ENCODE peak calls at places on chromosomes 12 and 14, in nine cellular contexts. One of them, this sample, is unnamed.

GRCh38 chr14:29857545-29857944 is 70.1 kb downstream of the PRKD1 start:
- DNase-seq in esophagus muscularis mucosa: no peak
- DNase-seq in right lobe of liver: no peak
- DNase-seq in adrenal gland: no peak
- DNase-seq in upper lobe of left lung: no peak
- DNase-seq in erythroblast: no peak
- DNase-seq in K562: no peak
- DNase-seq in prostate gland: no peak
- DNase-seq in uterus: no peak
- DNase-seq in this sample: no peak

GRCh38 chr12:14959126-14959440 is 2.3 kb downstream of the ARHGDIB start:
- DNase-seq in esophagus muscularis mucosa: no peak
- DNase-seq in right lobe of liver: no peak
- DNase-seq in adrenal gland: no peak
- DNase-seq in upper lobe of left lung: no peak
- DNase-seq in erythroblast: peak
- DNase-seq in K562: no peak
- DNase-seq in prostate gland: no peak
- DNase-seq in uterus: no peak
- DNase-seq in this sample: no peak

GRCh38 chr12:24719293-24719721 is 229.6 kb downstream of the BCAT1 start:
- DNase-seq in esophagus muscularis mucosa: no peak
- DNase-seq in right lobe of liver: no peak
- DNase-seq in adrenal gland: no peak
- DNase-seq in upper lobe of left lung: no peak
- DNase-seq in erythroblast: no peak
- DNase-seq in K562: no peak
- DNase-seq in prostate gland: no peak
- DNase-seq in uterus: no peak
- DNase-seq in this sample: no peak

GRCh38 chr12:93563807-93564538 is 8.5 kb upstream of the SOCS2 start:
- DNase-seq in esophagus muscularis mucosa: no peak
- DNase-seq in right lobe of liver: peak
- DNase-seq in adrenal gland: peak
- DNase-seq in upper lobe of left lung: peak
- DNase-seq in erythroblast: peak
- DNase-seq in K562: peak
- DNase-seq in prostate gland: no peak
- DNase-seq in uterus: no peak
- DNase-seq in this sample: no peak

GRCh38 chr12:98492580-98493140 is 22.7 kb upstream of the TMPO start:
- DNase-seq in esophagus muscularis mucosa: no peak
- DNase-seq in right lobe of liver: peak
- DNase-seq in adrenal gland: peak
- DNase-seq in upper lobe of left lung: no peak
- DNase-seq in erythroblast: no peak
- DNase-seq in K562: no peak
- DNase-seq in prostate gland: no peak
- DNase-seq in uterus: peak
- DNase-seq in this sample: no peak

GRCh38 chr12:47900480-47901129 is 4.2 kb downstream of the VDR start:
- DNase-seq in esophagus muscularis mucosa: no peak
- DNase-seq in right lobe of liver: no peak
- DNase-seq in adrenal gland: peak
- DNase-seq in upper lobe of left lung: peak
- DNase-seq in erythroblast: no peak
- DNase-seq in K562: no peak
- DNase-seq in prostate gland: peak
- DNase-seq in uterus: no peak
- DNase-seq in this sample: peak

GRCh38 chr12:55642275-55643068 is 5.8 kb downstream of the OR10P1 start:
- DNase-seq in esophagus muscularis mucosa: no peak
- DNase-seq in right lobe of liver: no peak
- DNase-seq in adrenal gland: no peak
- DNase-seq in upper lobe of left lung: peak
- DNase-seq in erythroblast: no peak
- DNase-seq in K562: no peak
- DNase-seq in prostate gland: no peak
- DNase-seq in uterus: no peak
- DNase-seq in this sample: no peak

GRCh38 chr14:55414551-55414950 is 2.9 kb upstream of the ATG14 start:
- DNase-seq in esophagus muscularis mucosa: no peak
- DNase-seq in right lobe of liver: no peak
- DNase-seq in adrenal gland: no peak
- DNase-seq in upper lobe of left lung: no peak
- DNase-seq in erythroblast: no peak
- DNase-seq in K562: no peak
- DNase-seq in prostate gland: no peak
- DNase-seq in uterus: no peak
- DNase-seq in this sample: no peak

GRCh38 chr14:79605863-79606262 is 605.4 kb downstream of the DIO2 start:
- DNase-seq in esophagus muscularis mucosa: no peak
- DNase-seq in right lobe of liver: no peak
- DNase-seq in adrenal gland: no peak
- DNase-seq in upper lobe of left lung: no peak
- DNase-seq in erythroblast: no peak
- DNase-seq in K562: no peak
- DNase-seq in prostate gland: no peak
- DNase-seq in uterus: no peak
- DNase-seq in this sample: no peak

DNA sequence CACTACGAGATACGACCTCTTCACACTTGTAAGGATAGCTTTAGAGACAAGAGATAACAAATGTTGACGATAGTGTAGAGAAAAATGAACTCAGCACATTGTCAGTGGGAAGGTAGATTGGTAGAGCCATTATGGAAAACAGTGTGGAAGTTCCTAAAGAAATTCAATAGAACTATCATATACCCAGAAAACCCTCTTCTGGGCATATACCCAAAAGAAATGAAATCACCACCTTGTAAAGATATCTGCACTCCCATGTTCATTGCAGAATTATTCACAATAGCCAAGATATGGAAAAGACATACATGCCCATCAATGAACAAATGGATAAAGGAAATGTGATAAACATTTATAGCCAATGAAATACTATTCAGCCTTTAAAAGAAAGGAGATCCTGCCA is 499.8 kb upstream of the TBX3 start:
- DNase-seq in esophagus muscularis mucosa: no peak
- DNase-seq in right lobe of liver: no peak
- DNase-seq in adrenal gland: no peak
- DNase-seq in upper lobe of left lung: no peak
- DNase-seq in erythroblast: no peak
- DNase-seq in K562: no peak
- DNase-seq in prostate gland: no peak
- DNase-seq in uterus: no peak
- DNase-seq in this sample: no peak
- TF ChIP-seq POLR2A in esophagus muscularis mucosa: no peak
- TF ChIP-seq POLR2A in right lobe of liver: no peak
- TF ChIP-seq POLR2A in adrenal gland: no peak
- TF ChIP-seq POLR2A in upper lobe of left lung: no peak
- TF ChIP-seq POLR2A in erythroblast: no peak
- TF ChIP-seq POLR2A in K562: no peak
- TF ChIP-seq POLR2A in prostate gland: no peak
- TF ChIP-seq POLR2A in uterus: no peak
- TF ChIP-seq POLR2A in this sample: no peak

GRCh38 chr12:49301759-49302158 is 6.8 kb downstream of the PRPH start:
- DNase-seq in esophagus muscularis mucosa: no peak
- DNase-seq in right lobe of liver: no peak
- DNase-seq in adrenal gland: no peak
- DNase-seq in upper lobe of left lung: no peak
- DNase-seq in erythroblast: peak
- DNase-seq in K562: peak
- DNase-seq in prostate gland: no peak
- DNase-seq in uterus: no peak
- DNase-seq in this sample: no peak
- TF ChIP-seq POLR2A in esophagus muscularis mucosa: no peak
- TF ChIP-seq POLR2A in right lobe of liver: no peak
- TF ChIP-seq POLR2A in adrenal gland: no peak
- TF ChIP-seq POLR2A in upper lobe of left lung: no peak
- TF ChIP-seq POLR2A in erythroblast: no peak
- TF ChIP-seq POLR2A in K562: no peak
- TF ChIP-seq POLR2A in prostate gland: no peak
- TF ChIP-seq POLR2A in uterus: no peak
- TF ChIP-seq POLR2A in this sample: no peak

GRCh38 chr12:79690156-79690605 is 583 bp downstream of the PAWR start:
- DNase-seq in esophagus muscularis mucosa: no peak
- DNase-seq in right lobe of liver: peak
- DNase-seq in adrenal gland: peak
- DNase-seq in upper lobe of left lung: peak
- DNase-seq in erythroblast: peak
- DNase-seq in K562: no peak
- DNase-seq in prostate gland: no peak
- DNase-seq in uterus: peak
- DNase-seq in this sample: no peak

GRCh38 chr12:79692860-79693605 is 2.3 kb upstream of the PAWR start:
- DNase-seq in esophagus muscularis mucosa: no peak
- DNase-seq in right lobe of liver: no peak
- DNase-seq in adrenal gland: no peak
- DNase-seq in upper lobe of left lung: no peak
- DNase-seq in erythroblast: peak
- DNase-seq in K562: no peak
- DNase-seq in prostate gland: no peak
- DNase-seq in uterus: no peak
- DNase-seq in this sample: no peak

GRCh38 chr12:79692249-79692619 is 1.5 kb upstream of the PAWR start:
- DNase-seq in esophagus muscularis mucosa: no peak
- DNase-seq in right lobe of liver: no peak
- DNase-seq in adrenal gland: no peak
- DNase-seq in upper lobe of left lung: no peak
- DNase-seq in erythroblast: peak
- DNase-seq in K562: no peak
- DNase-seq in prostate gland: no peak
- DNase-seq in uterus: no peak
- DNase-seq in this sample: no peak

GRCh38 chr12:79690606-79691298 is at the start of gene PAWR:
- DNase-seq in esophagus muscularis mucosa: no peak
- DNase-seq in right lobe of liver: peak
- DNase-seq in adrenal gland: peak
- DNase-seq in upper lobe of left lung: peak
- DNase-seq in erythroblast: peak
- DNase-seq in K562: no peak
- DNase-seq in prostate gland: peak
- DNase-seq in uterus: peak
- DNase-seq in this sample: peak

DNA sequence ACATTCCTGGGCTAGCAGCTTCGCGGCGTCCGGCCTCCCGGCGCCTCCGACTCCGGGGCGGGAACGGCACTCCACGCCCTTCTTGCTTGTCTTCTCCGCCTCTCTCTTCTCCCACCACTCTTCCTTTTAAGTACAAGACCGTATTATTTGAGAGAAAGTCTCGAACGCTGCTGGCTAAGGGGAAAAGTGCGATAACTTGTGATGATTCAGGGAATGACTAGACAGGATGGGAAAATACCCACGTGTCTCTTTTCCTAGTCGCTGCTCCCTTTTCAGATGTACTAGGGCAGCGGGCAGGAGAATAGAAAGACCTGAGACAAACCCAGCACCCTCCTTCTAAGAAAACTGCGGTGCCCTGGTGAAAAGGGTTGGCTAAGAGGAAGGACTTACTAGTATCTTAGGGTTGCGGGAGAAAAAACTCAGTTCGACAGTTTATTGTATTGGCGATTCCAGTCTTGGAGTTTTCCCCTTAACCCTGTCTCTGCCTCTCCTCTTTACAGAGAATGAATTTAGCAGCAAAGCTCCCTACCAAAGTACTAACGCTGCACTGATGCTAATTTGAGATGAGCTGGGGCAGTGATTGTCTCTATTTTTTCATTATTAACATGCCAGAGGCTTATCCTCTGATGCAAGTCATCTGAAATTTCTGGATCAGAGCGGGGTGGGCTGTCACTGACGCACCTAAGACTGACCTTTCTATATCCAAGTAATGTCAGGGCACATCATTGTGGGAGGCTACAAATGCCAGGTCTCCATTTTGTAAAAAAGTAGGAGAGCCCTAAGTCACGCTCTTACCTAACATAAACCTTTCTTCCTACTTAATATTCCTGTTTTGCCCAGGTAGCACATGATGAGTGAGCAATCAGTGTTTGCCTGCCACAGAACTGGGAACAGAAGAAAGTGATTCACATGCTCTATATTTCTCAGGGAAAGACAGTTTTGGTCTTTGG is 810 bp upstream of the PAWR start:
- DNase-seq in esophagus muscularis mucosa: no peak
- DNase-seq in right lobe of liver: no peak
- DNase-seq in adrenal gland: no peak
- DNase-seq in upper lobe of left lung: no peak
- DNase-seq in erythroblast: peak
- DNase-seq in K562: no peak
- DNase-seq in prostate gland: peak
- DNase-seq in uterus: peak
- DNase-seq in this sample: peak
- TF ChIP-seq POLR2A in esophagus muscularis mucosa: no peak
- TF ChIP-seq POLR2A in right lobe of liver: peak
- TF ChIP-seq POLR2A in adrenal gland: peak
- TF ChIP-seq POLR2A in upper lobe of left lung: no peak
- TF ChIP-seq POLR2A in erythroblast: no peak
- TF ChIP-seq POLR2A in K562: no peak
- TF ChIP-seq POLR2A in prostate gland: peak
- TF ChIP-seq POLR2A in uterus: no peak
- TF ChIP-seq POLR2A in this sample: no peak

GRCh38 chr12:95942532-95943230 is at the start of gene CCDC38:
- DNase-seq in esophagus muscularis mucosa: peak
- DNase-seq in right lobe of liver: peak
- DNase-seq in adrenal gland: peak
- DNase-seq in upper lobe of left lung: peak
- DNase-seq in erythroblast: peak
- DNase-seq in K562: peak
- DNase-seq in prostate gland: peak
- DNase-seq in uterus: peak
- DNase-seq in this sample: peak
- TF ChIP-seq POLR2A in esophagus muscularis mucosa: no peak
- TF ChIP-seq POLR2A in right lobe of liver: peak
- TF ChIP-seq POLR2A in adrenal gland: peak
- TF ChIP-seq POLR2A in upper lobe of left lung: no peak
- TF ChIP-seq POLR2A in erythroblast: peak
- TF ChIP-seq POLR2A in K562: no peak
- TF ChIP-seq POLR2A in prostate gland: no peak
- TF ChIP-seq POLR2A in uterus: no peak
- TF ChIP-seq POLR2A in this sample: no peak

DNA sequence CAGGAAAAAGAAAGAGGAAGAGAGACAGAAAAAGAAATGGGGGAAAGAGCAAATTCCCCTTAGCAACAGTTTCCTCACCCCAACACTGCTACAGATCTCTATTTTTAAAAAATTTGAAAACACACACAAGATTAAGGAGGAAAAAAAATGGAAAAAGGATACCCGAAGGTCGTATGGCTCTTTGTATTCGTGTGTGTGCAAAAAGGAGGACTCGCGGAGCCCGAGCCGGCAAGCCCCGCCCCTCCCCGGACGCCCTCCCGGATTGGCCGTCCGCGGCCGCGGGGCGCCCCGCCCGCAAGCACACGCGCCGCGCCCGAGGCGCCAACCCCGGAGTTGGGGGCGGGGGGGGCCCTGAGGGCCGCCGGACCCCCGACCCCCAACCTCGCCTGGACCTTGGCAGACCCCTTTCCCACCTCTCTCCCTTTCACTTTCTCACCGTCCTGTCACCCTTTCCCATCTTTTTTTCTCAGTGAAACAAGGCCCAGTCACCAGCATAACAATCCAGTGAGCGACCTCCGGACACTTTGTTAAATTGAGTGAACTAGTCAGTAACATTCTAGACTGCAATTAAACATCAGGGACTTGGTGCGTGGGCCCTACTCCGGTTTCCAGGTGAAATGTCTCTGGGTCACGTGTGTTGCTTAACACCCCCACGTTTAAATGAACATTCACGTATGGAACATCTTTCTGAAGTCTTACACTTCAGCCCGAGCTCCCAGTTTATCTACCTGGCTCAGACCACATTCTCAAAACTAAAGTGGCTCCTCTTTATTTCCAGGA is at the start of gene C14orf93:
- DNase-seq in esophagus muscularis mucosa: no peak
- DNase-seq in right lobe of liver: peak
- DNase-seq in adrenal gland: peak
- DNase-seq in upper lobe of left lung: peak
- DNase-seq in erythroblast: peak
- DNase-seq in K562: peak
- DNase-seq in prostate gland: peak
- DNase-seq in uterus: peak
- DNase-seq in this sample: peak
- TF ChIP-seq POLR2A in esophagus muscularis mucosa: no peak
- TF ChIP-seq POLR2A in right lobe of liver: peak
- TF ChIP-seq POLR2A in adrenal gland: no peak
- TF ChIP-seq POLR2A in upper lobe of left lung: peak
- TF ChIP-seq POLR2A in erythroblast: peak
- TF ChIP-seq POLR2A in K562: peak
- TF ChIP-seq POLR2A in prostate gland: peak
- TF ChIP-seq POLR2A in uterus: peak
- TF ChIP-seq POLR2A in this sample: no peak